ENCODE peak calls at places on chromosome 22, in ten cellular contexts. I, B, Y, K, O, P, C, D, Z and X are unnamed samples.

GRCh38 chr22:30614268-30614667 is 7.3 kb downstream of the TCN2 start:
- DNase-seq in O (no peak), P (no peak), Z (no peak), C (no peak), I (no peak), D (no peak), Y (no peak), K (no peak), B (no peak), X (no peak)

GRCh38 chr22:27749597-27750225 is 51.8 kb downstream of the MN1 start:
- DNase-seq in B (no peak), C (no peak), Z (no peak), P (peak; percentile 71), K (no peak), I (no peak), O (peak; percentile 37), D (no peak), Y (no peak), X (no peak)

GRCh38 chr22:39920134-39920743 is 19.4 kb downstream of the GRAP2 start:
- DNase-seq in B (no peak), C (no peak), D (no peak), Y (no peak), Z (no peak), I (no peak), O (no peak), P (no peak), K (no peak), X (no peak)

GRCh38 chr22:20553947-20554741 is 46.7 kb downstream of the MED15 start:
- DNase-seq in Y (no peak), I (no peak), B (no peak), Z (no peak), P (no peak), O (no peak), K (no peak), C (no peak), D (no peak), X (no peak)

GRCh38 chr22:45310331-45311032 is 748 bp downstream of the FAM118A start:
- DNase-seq in K (no peak), B (no peak), Z (peak; percentile 66), P (no peak), I (no peak), O (peak; percentile 30), Y (no peak), C (no peak), D (no peak), X (no peak)

GRCh38 chr22:44898236-44898635 is 111.6 kb downstream of the PHF21B start:
- DNase-seq in P (no peak), B (no peak), C (no peak), I (no peak), D (peak; percentile 1), O (no peak), Y (no peak), K (no peak), Z (peak; percentile 29), X (no peak)

GRCh38 chr22:18005201-18005926 is 19.0 kb downstream of the MICAL3 start:
- DNase-seq in Y (no peak), Z (no peak), B (no peak), P (no peak), I (no peak), O (no peak), K (no peak), C (no peak), D (no peak), X (peak; percentile 64)

GRCh38 chr22:44667829-44668189 is 34.2 kb upstream of the PRR5 start:
- DNase-seq in P (no peak), Z (no peak), B (no peak), D (peak; percentile 53), O (no peak), I (no peak), Y (no peak), C (no peak), K (no peak), X (no peak)

GRCh38 chr22:49024775-49025440 is 802.8 kb downstream of the BRD1 start:
- DNase-seq in O (no peak), D (no peak), K (no peak), I (no peak), C (no peak), Z (peak; percentile 39), P (no peak), B (no peak), Y (no peak), X (no peak)

GRCh38 chr22:36311386-36312085 is 58.6 kb downstream of the APOL1 start:
- DNase-seq in B (no peak), Y (no peak), I (no peak), Z (no peak), C (peak; percentile 54), D (no peak), O (no peak), P (no peak), K (no peak), X (no peak)

GRCh38 chr22:33919591-33920501 is at the start of gene LARGE1:
- DNase-seq in K (no peak), I (no peak), P (peak; percentile 17), B (no peak), D (peak; percentile 67), Y (peak; percentile 34), C (peak; percentile 13), O (peak; percentile 63), Z (peak; percentile 69), X (no peak)

GRCh38 chr22:22730655-22731373 is 86.4 kb downstream of the GGTLC2 start:
- DNase-seq in P (no peak), Z (no peak), Y (no peak), C (no peak), B (no peak), K (no peak), I (no peak), O (no peak), D (no peak), X (no peak)

GRCh38 chr22:41216984-41217383 is 11.9 kb downstream of the L3MBTL2 start:
- DNase-seq in B (no peak), O (no peak), Z (no peak), K (no peak), D (no peak), Y (no peak), C (no peak), P (no peak), I (peak; percentile 26), X (no peak)

GRCh38 chr22:49733631-49734030 is 94.0 kb downstream of the BRD1 start:
- DNase-seq in Z (no peak), P (no peak), I (no peak), D (no peak), B (no peak), Y (no peak), O (no peak), K (no peak), C (no peak), X (no peak)

GRCh38 chr22:41919357-41920224 is 4.7 kb upstream of the SHISA8 start:
- DNase-seq in P (no peak), O (peak; percentile 90), I (no peak), B (peak; percentile 77), D (peak; percentile 82), C (peak; percentile 23), K (no peak), Z (no peak), Y (no peak), X (no peak)

GRCh38 chr22:40177738-40178416 is at the start of gene TNRC6B:
- DNase-seq in P (peak; percentile 98), O (peak; percentile 51), K (peak; percentile 49), C (peak; percentile 95), Z (no peak), I (peak; percentile 92), Y (peak; percentile 56), B (peak; percentile 40), D (peak; percentile 80), X (peak; percentile 95)

GRCh38 chr22:23250424-23251363 is 70.4 kb downstream of the BCR start:
- DNase-seq in Y (no peak), K (no peak), P (no peak), C (no peak), O (no peak), D (no peak), B (no peak), I (no peak), Z (no peak), X (no peak)

GRCh38 chr22:33918676-33919590 is 1.3 kb downstream of the LARGE1 start:
- DNase-seq in D (no peak), O (peak; percentile 6), I (no peak), Z (no peak), C (peak; percentile 9), B (no peak), P (peak; percentile 44), Y (no peak), K (no peak), X (no peak)

GRCh38 chr22:29152381-29153138 is 53.1 kb upstream of the EMID1 start:
- DNase-seq in O (no peak), K (no peak), Y (no peak), P (peak; percentile 4), D (no peak), C (peak; percentile 54), I (no peak), B (no peak), Z (no peak), X (no peak)

GRCh38 chr22:45599836-45600577 is 71.6 kb upstream of the ATXN10 start:
- DNase-seq in O (no peak), K (no peak), B (no peak), Y (no peak), C (no peak), I (no peak), Z (no peak), P (no peak), D (peak; percentile 40), X (no peak)

GRCh38 chr22:48096411-48096810 is 1334.0 kb downstream of the TBC1D22A start:
- DNase-seq in D (no peak), C (no peak), Z (no peak), Y (no peak), P (no peak), B (no peak), O (no peak), I (no peak), K (no peak), X (no peak)

GRCh38 chr22:50002791-50003190 is 9.8 kb downstream of the IL17REL start:
- DNase-seq in B (no peak), Y (no peak), P (no peak), Z (no peak), K (no peak), D (peak; percentile 7), I (no peak), O (no peak), C (peak; percentile 8), X (no peak)

GRCh38 chr22:19761022-19761499 is 483 bp downstream of the TBX1 start:
- DNase-seq in I (no peak), Y (no peak), O (no peak), C (no peak), P (no peak), D (no peak), K (no peak), B (no peak), Z (no peak), X (no peak)

GRCh38 chr22:50581950-50582561 is 593 bp downstream of the CHKB start:
- DNase-seq in O (no peak), I (no peak), K (no peak), Z (no peak), D (peak; percentile 41), B (no peak), Y (no peak), P (peak; percentile 13), C (peak; percentile 9), X (no peak)

GRCh38 chr22:31846161-31847115 is 92.6 kb downstream of the DEPDC5 start:
- DNase-seq in D (no peak), Z (no peak), B (peak; percentile 33), Y (no peak), P (peak; percentile 57), C (peak; percentile 62), O (no peak), I (peak; percentile 68), K (no peak), X (no peak)

GRCh38 chr22:41742918-41743317 is 43.6 kb downstream of the MEI1 start:
- DNase-seq in K (no peak), P (no peak), B (no peak), Z (no peak), O (no peak), I (no peak), D (no peak), C (no peak), Y (no peak), X (no peak)

GRCh38 chr22:46038516-46039430 is 61.8 kb upstream of the WNT7B start:
- DNase-seq in D (no peak), P (no peak), C (no peak), I (no peak), Y (no peak), O (no peak), B (no peak), Z (no peak), K (no peak), X (no peak)

GRCh38 chr22:24090581-24090980 is 79.5 kb downstream of the CABIN1 start:
- DNase-seq in K (no peak), Y (no peak), I (no peak), D (no peak), Z (no peak), P (no peak), B (no peak), C (no peak), O (no peak), X (no peak)